ENCODE peak calls at places on chromosomes 1 and 21, in seven cellular contexts. G is left ventricle myocardium inferior, S is pancreas, T is mucosa of descending colon, W is cardiac muscle cell, V is psoas muscle, P is ascending aorta. E is an unnamed sample.
A peak's percentile ranks its signal among the peaks of the same experiment; 100 is the strongest.

GRCh38 chr1:115338457-115338820 is 390 bp upstream of the NGF start:
- DNase-seq in W (peak; percentile 41), T (peak; percentile 47), G (no peak), V (no peak), S (peak; percentile 60), P (no peak), E (no peak)

GRCh38 chr1:16145988-16146887 is 9.6 kb downstream of the EPHA2 start:
- DNase-seq in V (peak; percentile 68), P (peak; percentile 89), T (no peak), W (peak; percentile 90), G (peak; percentile 86), S (no peak), E (no peak)

GRCh38 chr1:41716188-41717130 is 202.3 kb downstream of the HIVEP3 start:
- DNase-seq in T (no peak), G (no peak), W (no peak), P (no peak), S (peak; percentile 18), V (no peak), E (no peak)

GRCh38 chr1:30764396-30764795 is 6.8 kb upstream of the LAPTM5 start:
- DNase-seq in P (no peak), W (no peak), G (no peak), S (no peak), T (peak; percentile 34), V (no peak), E (no peak)

GRCh38 chr1:42674214-42674613 is 8.0 kb upstream of the YBX1 start:
- DNase-seq in P (no peak), W (no peak), T (no peak), V (no peak), S (no peak), G (no peak), E (no peak)

GRCh38 chr1:60126733-60127132 is 53.2 kb upstream of the C1orf87 start:
- DNase-seq in T (no peak), W (no peak), S (no peak), P (no peak), V (no peak), G (no peak), E (no peak)

GRCh38 chr1:82260051-82260450 is 459.3 kb downstream of the ADGRL2 start:
- DNase-seq in V (no peak), P (no peak), S (no peak), W (no peak), G (no peak), T (no peak), E (no peak)

GRCh38 chr1:208235983-208236761 is 8.0 kb downstream of the PLXNA2 start:
- DNase-seq in T (no peak), V (peak; percentile 79), S (no peak), P (peak; percentile 88), W (no peak), G (peak; percentile 58), E (no peak)

GRCh38 chr1:193111641-193112090 is 6.5 kb upstream of the GLRX2 start:
- DNase-seq in G (peak; percentile 47), W (peak; percentile 20), P (peak; percentile 84), V (peak; percentile 75), S (no peak), T (no peak), E (no peak)

GRCh38 chr1:110210604-110211502 is 739 bp downstream of the KCNC4 start:
- DNase-seq in T (peak; percentile 84), G (peak; percentile 49), V (peak; percentile 66), W (peak; percentile 62), S (peak; percentile 79), P (peak; percentile 84), E (no peak)

GRCh38 chr1:58815069-58815679 is 31.3 kb upstream of the JUN start:
- DNase-seq in P (peak; percentile 94), G (peak; percentile 85), S (peak; percentile 87), V (peak; percentile 90), T (peak; percentile 94), W (no peak), E (peak; percentile 73)

GRCh38 chr1:41653574-41653973 is 169.1 kb upstream of the EDN2 start:
- DNase-seq in W (no peak), T (no peak), P (peak; percentile 12), V (no peak), S (no peak), G (no peak), E (no peak)

GRCh38 chr1:176996455-176997090 is 167.9 kb downstream of the ASTN1 start:
- DNase-seq in P (no peak), T (no peak), V (no peak), W (peak; percentile 9), G (no peak), S (no peak), E (no peak)

GRCh38 chr1:226973898-226974543 is 33.9 kb downstream of the COQ8A start:
- DNase-seq in G (peak; percentile 52), W (no peak), S (no peak), T (no peak), V (peak; percentile 81), P (peak; percentile 83), E (peak; percentile 40)

GRCh38 chr21:45537746-45538291 is 4.4 kb downstream of the SLC19A1 start:
- DNase-seq in W (no peak), V (peak; percentile 39), G (peak; percentile 6), T (no peak), S (no peak), P (peak; percentile 55), E (no peak)

GRCh38 chr1:200962631-200963030 is 60.9 kb downstream of the KIF21B start:
- DNase-seq in T (no peak), S (peak; percentile 9), V (no peak), W (no peak), P (no peak), G (no peak), E (no peak)

GRCh38 chr1:67359592-67359991 is 51.9 kb downstream of the IL12RB2 start:
- DNase-seq in P (no peak), T (no peak), V (no peak), S (no peak), W (no peak), G (no peak), E (no peak)

GRCh38 chr1:147794570-147794969 is 34.2 kb upstream of the GJA5 start:
- DNase-seq in P (no peak), W (no peak), G (peak; percentile 35), V (no peak), S (no peak), T (no peak), E (no peak)

DNA sequence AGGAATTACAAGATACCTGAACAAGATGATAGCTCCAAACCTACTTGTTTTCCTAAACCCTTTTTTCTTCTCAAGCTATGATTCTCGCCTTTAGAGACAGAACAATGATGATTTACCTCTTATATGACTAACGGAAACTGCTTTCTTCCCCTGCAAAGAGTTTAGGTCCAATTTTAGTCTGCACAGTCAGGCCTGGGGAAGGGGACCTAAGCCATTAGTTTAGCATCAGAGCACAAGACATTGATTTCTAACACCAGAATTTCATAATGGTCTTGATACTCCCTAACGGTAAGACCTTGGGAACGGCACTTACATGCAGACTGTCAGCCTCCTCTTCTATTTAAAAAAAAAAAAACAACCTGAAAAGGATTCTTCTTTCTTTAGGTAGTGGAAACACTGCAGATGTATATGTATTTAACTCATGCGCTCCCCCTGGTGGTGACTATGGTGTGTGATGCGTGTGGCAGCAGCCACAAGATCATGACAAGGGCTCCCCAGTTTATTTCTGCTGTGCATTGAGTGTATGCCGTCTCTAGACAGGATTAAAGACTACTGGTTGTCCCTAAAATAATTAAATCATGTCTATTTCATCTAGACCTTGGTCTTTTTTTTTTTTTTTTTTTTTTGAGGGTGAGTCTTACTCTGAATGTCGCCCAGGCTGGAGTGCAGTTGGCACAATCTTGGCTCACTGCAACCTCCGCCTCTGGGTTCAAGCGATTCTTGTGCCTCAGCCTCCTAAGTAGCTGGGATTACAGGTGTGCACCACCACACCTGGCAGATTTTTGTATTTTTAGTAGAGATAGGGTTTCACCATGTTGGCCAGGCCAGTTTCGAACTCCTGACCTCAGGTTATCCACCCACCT is 37.3 kb upstream of the TMEM222 start:
- DNase-seq in S (peak; percentile 92), W (peak; percentile 94), G (peak; percentile 72), T (peak; percentile 72), V (peak; percentile 88), P (peak; percentile 90), E (peak; percentile 84)
- TF ChIP-seq CTCF in S (peak; percentile 80), W (peak; percentile 69), G (peak; percentile 91), T (peak; percentile 74), V (peak; percentile 88), P (peak; percentile 77), E (peak; percentile 82)

DNA sequence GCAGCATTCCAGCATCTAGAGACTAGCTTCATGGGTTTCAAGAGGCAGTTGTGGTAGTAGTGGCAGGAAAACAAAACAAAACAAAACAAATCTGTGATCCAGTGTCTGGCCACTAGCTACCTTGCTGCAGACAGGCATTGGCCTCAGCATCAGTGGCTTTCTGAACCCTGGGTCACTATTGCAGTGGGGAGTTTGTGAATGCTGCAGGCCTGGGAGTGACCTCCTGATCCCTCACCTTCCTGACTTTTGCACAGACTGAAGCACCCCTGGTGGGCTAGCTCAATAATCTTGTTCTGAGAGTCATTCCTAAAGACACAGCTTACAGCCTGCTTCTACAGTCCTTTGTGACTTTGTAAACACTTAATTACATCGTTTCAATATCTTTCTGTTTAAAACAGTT is 24.9 kb upstream of the APCS start:
- DNase-seq in T (no peak), W (no peak), P (no peak), S (no peak), V (no peak), G (no peak), E (no peak)
- H3K9me3 ChIP-seq in T (no peaks in the 10 kb centered on the region), W (no peaks in the 10 kb centered on the region), P (no peaks in the 10 kb centered on the region), S (no peaks in the 10 kb centered on the region), V (no peaks in the 10 kb centered on the region), G (peaks cover 16% of the 10 kb centered on the region), E (no peaks in the 10 kb centered on the region)

GRCh38 chr1:10686404-10687040 is 109.9 kb downstream of the CASZ1 start:
- DNase-seq in V (no peak), P (no peak), W (no peak), S (peak; percentile 76), G (no peak), T (no peak), E (no peak)
- H3K4me1 ChIP-seq in V (peaks cover 100% of the 10 kb centered on the region), P (peaks cover 9% of the 10 kb centered on the region), W (peaks cover 80% of the 10 kb centered on the region), S (peaks cover 76% of the 10 kb centered on the region), G (peaks cover 100% of the 10 kb centered on the region), T (peaks cover 59% of the 10 kb centered on the region), E (peaks cover 73% of the 10 kb centered on the region)

GRCh38 chr1:87524021-87524754 is 195.5 kb downstream of the LMO4 start:
- DNase-seq in W (no peak), G (peak; percentile 23), P (no peak), T (no peak), V (no peak), S (no peak), E (no peak)

GRCh38 chr1:87528754-87529517 is 200.3 kb downstream of the LMO4 start:
- DNase-seq in G (no peak), W (no peak), T (no peak), P (no peak), S (no peak), V (no peak), E (no peak)

GRCh38 chr1:87530042-87530441 is 201.4 kb downstream of the LMO4 start:
- DNase-seq in V (no peak), S (no peak), P (no peak), G (no peak), W (no peak), T (no peak), E (no peak)
- TF ChIP-seq CTCF in V (no peak), S (no peak), P (no peak), G (no peak), W (no peak), T (no peak), E (no peak)

GRCh38 chr1:72745413-72745812 is 463.1 kb upstream of the NEGR1 start:
- DNase-seq in T (no peak), V (no peak), W (no peak), S (no peak), P (no peak), G (no peak), E (no peak)
- H3K9me3 ChIP-seq in T (no peaks in the 10 kb centered on the region), V (no peaks in the 10 kb centered on the region), W (no peaks in the 10 kb centered on the region), S (no peaks in the 10 kb centered on the region), P (no peaks in the 10 kb centered on the region), G (no peaks in the 10 kb centered on the region), E (no peaks in the 10 kb centered on the region)

GRCh38 chr1:172813330-172813729 is 154.4 kb downstream of the FASLG start:
- DNase-seq in S (no peak), W (no peak), P (no peak), T (no peak), G (no peak), V (no peak), E (no peak)
- H3K4me1 ChIP-seq in S (peaks cover 5% of the 10 kb centered on the region), W (no peaks in the 10 kb centered on the region), P (no peaks in the 10 kb centered on the region), T (no peaks in the 10 kb centered on the region), G (no peaks in the 10 kb centered on the region), V (no peaks in the 10 kb centered on the region), E (peaks cover 3% of the 10 kb centered on the region)